ENCODE peak calls at places on chromosome X, in five cellular contexts. F is stomach, R is tibial artery, W is OCI-LY7, Y is MM.1S. J is an unnamed sample.

GRCh38 chrX:69137371-69137881 is 27.8 kb downstream of the PJA1 start:
- DNase-seq in F (no peak), R (no peak), W (no peak), Y (no peak), J (no peak)

GRCh38 chrX:6363193-6363592 is 134.5 kb upstream of the NLGN4X start:
- DNase-seq in F (no peak), R (no peak), W (no peak), Y (no peak), J (no peak)

GRCh38 chrX:1657367-1658082 is 42.7 kb downstream of the ASMT start:
- DNase-seq in F (no peak), R (peak), W (peak), Y (no peak), J (no peak)

GRCh38 chrX:17432158-17432557 is 57.2 kb downstream of the NHS start:
- DNase-seq in F (no peak), R (no peak), W (no peak), Y (no peak), J (no peak)

GRCh38 chrX:22338740-22339139 is 66.0 kb downstream of the CBLL2 start:
- DNase-seq in F (no peak), R (no peak), W (no peak), Y (no peak), J (no peak)

GRCh38 chrX:17824980-17825379 is 36.1 kb downstream of the RAI2 start:
- DNase-seq in F (no peak), R (no peak), W (no peak), Y (no peak), J (no peak)

GRCh38 chrX:39816871-39817731 is 280.7 kb downstream of the BCOR start:
- DNase-seq in F (no peak), R (no peak), W (no peak), Y (no peak), J (no peak)

GRCh38 chrX:134661295-134661694 is 3.0 kb upstream of the PLAC1 start:
- DNase-seq in F (no peak), R (no peak), W (no peak), Y (no peak), J (no peak)

GRCh38 chrX:101482296-101482695 is 3.0 kb upstream of the ARMCX4 start:
- DNase-seq in F (no peak), R (no peak), W (no peak), Y (no peak), J (no peak)

GRCh38 chrX:126065901-126066660 is 100.0 kb downstream of the DCAF12L2 start:
- DNase-seq in F (no peak), R (peak), W (no peak), Y (no peak), J (no peak)

GRCh38 chrX:41522071-41522470 is 74.9 kb downstream of the NYX start:
- DNase-seq in F (no peak), R (no peak), W (no peak), Y (no peak), J (no peak)

GRCh38 chrX:107716045-107716684 is 59.4 kb downstream of the TSC22D3 start:
- DNase-seq in F (no peak), R (peak), W (peak), Y (peak), J (no peak)

GRCh38 chrX:65601126-65601525 is 66.3 kb upstream of the MSN start:
- DNase-seq in F (no peak), R (no peak), W (no peak), Y (no peak), J (no peak)

GRCh38 chrX:65600106-65600505 is 65.5 kb upstream of the LAS1L start:
- DNase-seq in F (no peak), R (no peak), W (no peak), Y (no peak), J (no peak)

GRCh38 chrX:65598559-65599147 is 64.1 kb upstream of the LAS1L start:
- DNase-seq in F (no peak), R (no peak), W (no peak), Y (no peak), J (no peak)

GRCh38 chrX:65596270-65596669 is 61.7 kb upstream of the LAS1L start:
- DNase-seq in F (no peak), R (peak), W (no peak), Y (peak), J (no peak)

GRCh38 chrX:65601530-65602281 is 65.7 kb upstream of the MSN start:
- DNase-seq in F (peak), R (peak), W (peak), Y (peak), J (no peak)
- TF ChIP-seq CTCF in F (no peak), R (peak), W (no peak), Y (no peak), J (no peak)

GRCh38 chrX:109472939-109473713 is 8.8 kb downstream of the GUCY2F start:
- DNase-seq in F (no peak), R (no peak), W (peak), Y (peak), J (no peak)
- TF ChIP-seq CTCF in F (no peak), R (no peak), W (peak), Y (no peak), J (no peak)

GRCh38 chrX:153725039-153725831 is 579 bp downstream of the ABCD1 start:
- DNase-seq in F (no peak), R (no peak), W (peak), Y (no peak), J (no peak)

GRCh38 chrX:153723351-153724251 is 586 bp downstream of the BCAP31 start:
- DNase-seq in F (peak), R (no peak), W (peak), Y (peak), J (no peak)

GRCh38 chrX:153722704-153723350 is 1.4 kb downstream of the BCAP31 start:
- DNase-seq in F (no peak), R (no peak), W (no peak), Y (no peak), J (no peak)

GRCh38 chrX:153725832-153726285 is 1.2 kb downstream of the ABCD1 start:
- DNase-seq in F (no peak), R (no peak), W (no peak), Y (no peak), J (no peak)

GRCh38 chrX:153724252-153725038 is at the start of the genes ABCD1 and BCAP31:
- DNase-seq in F (peak), R (peak), W (peak), Y (peak), J (peak)
- TF ChIP-seq CTCF in F (no peak), R (no peak), W (no peak), Y (no peak), J (no peak)

GRCh38 chrX:132610536-132610935 is 121.7 kb upstream of the MBNL3 start:
- DNase-seq in F (no peak), R (no peak), W (no peak), Y (no peak), J (no peak)

GRCh38 chrX:132613801-132614200 is 125.0 kb upstream of the MBNL3 start:
- DNase-seq in F (no peak), R (no peak), W (no peak), Y (no peak), J (no peak)

GRCh38 chrX:132612990-132613564 is 124.2 kb upstream of the MBNL3 start:
- DNase-seq in F (peak), R (no peak), W (peak), Y (peak), J (no peak)

GRCh38 chrX:132615396-132616131 is 126.7 kb upstream of the MBNL3 start:
- DNase-seq in F (peak), R (no peak), W (peak), Y (peak), J (no peak)

DNA sequence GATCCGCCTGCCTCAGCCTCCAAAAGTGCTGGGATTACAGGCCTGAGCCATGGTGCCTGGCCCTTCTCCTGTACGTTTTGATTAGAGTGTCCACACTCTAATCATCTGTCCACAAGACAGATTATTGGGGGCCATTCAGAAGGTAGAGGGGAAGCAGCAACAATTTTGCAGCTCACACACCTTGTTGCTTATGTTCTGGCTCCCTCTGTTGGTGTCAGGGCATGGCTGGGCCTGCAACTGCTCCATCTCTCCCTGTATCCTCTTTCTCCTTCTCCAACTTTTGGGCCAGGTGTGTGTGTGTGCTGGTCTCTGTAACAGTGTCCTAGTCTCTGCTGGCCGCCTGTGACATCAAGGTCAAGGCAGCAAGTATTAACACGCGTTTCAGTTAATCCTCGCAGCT is 125.5 kb upstream of the MBNL3 start:
- DNase-seq in F (no peak), R (no peak), W (peak), Y (peak), J (no peak)
- TF ChIP-seq CTCF in F (no peak), R (no peak), W (peak), Y (peak), J (no peak)

GRCh38 chrX:132443736-132444135 is 45.1 kb downstream of the MBNL3 start:
- DNase-seq in F (no peak), R (no peak), W (no peak), Y (no peak), J (no peak)

GRCh38 chrX:132443196-132443595 is 45.6 kb downstream of the MBNL3 start:
- DNase-seq in F (no peak), R (no peak), W (no peak), Y (no peak), J (no peak)

GRCh38 chrX:132444936-132445335 is 43.9 kb downstream of the MBNL3 start:
- DNase-seq in F (no peak), R (no peak), W (no peak), Y (no peak), J (no peak)

GRCh38 chrX:132442674-132443073 is 46.2 kb downstream of the MBNL3 start:
- DNase-seq in F (no peak), R (no peak), W (no peak), Y (no peak), J (no peak)
- TF ChIP-seq CTCF in F (no peak), R (no peak), W (no peak), Y (no peak), J (no peak)

GRCh38 chrX:119391279-119391678 is 7.9 kb upstream of the SLC25A43 start:
- DNase-seq in F (peak), R (no peak), W (peak), Y (peak), J (no peak)
- TF ChIP-seq CTCF in F (no peak), R (no peak), W (peak), Y (peak), J (no peak)

DNA sequence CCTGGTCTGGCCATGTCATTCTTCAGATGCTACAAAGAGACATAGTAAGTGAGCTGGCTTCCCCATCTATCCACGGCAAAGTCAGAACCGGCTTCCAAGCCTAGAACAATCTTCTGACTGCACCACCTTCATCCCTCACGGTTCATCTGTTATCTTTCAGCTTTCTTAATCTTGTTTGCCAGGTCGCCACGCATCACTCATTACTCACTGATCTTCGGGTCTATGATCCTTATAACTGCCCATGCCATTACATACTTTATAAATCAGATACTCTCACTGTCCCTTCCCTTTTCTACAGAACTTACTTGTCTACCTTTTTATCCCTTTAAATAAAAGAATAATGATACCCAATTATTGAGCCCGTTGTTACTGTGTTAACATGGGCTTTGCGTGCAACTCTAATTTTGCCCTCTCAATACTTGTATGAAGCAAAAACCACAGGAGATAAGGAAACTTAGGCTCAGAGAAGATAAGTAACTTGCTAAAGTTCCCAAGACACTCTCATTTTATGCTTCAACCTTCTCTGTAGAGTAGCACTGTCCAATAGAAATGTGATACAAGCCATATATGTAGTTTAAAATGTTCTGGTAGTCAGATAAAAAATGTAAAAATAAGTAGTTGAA is 171.7 kb downstream of the AMELX start:
- DNase-seq in F (no peak), R (no peak), W (no peak), Y (no peak), J (no peak)
- TF ChIP-seq CTCF in F (no peak), R (no peak), W (no peak), Y (no peak), J (no peak)

DNA sequence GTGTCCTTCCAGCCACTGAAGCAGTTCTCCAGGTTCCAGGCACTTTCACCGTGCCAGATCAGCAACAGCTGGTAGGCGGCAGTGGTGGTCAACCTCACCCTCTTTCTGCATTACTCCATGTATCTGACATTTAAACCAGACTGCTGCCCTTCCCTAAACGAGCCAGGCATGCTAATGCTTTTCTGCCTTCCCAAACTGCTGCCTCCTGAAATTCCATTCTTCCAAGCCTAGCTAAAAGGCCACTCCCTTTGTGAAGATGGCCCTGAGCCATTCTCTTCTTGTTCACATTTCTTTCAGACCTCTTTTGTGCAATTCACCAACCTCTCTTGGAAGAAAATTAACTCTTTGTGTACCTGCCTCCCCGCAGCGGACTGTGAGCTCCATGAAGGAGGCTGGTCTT is 73.7 kb downstream of the CHST7 start:
- DNase-seq in F (no peak), R (no peak), W (no peak), Y (no peak), J (no peak)
- TF ChIP-seq CTCF in F (no peak), R (no peak), W (no peak), Y (no peak), J (no peak)

GRCh38 chrX:44908838-44909237 is 35.9 kb downstream of the KDM6A start:
- DNase-seq in F (no peak), R (no peak), W (no peak), Y (no peak), J (no peak)
- TF ChIP-seq CTCF in F (no peak), R (no peak), W (no peak), Y (no peak), J (no peak)